ENCODE peak calls at places on chromosomes 3 and 15, in nine cellular contexts. N, F, I, G, A, L, Z, R and B are unnamed samples.

GRCh38 chr3:4751057-4752051 is 227.9 kb upstream of the BHLHE40 start:
- DNase-seq in N (peak), F (peak), I (no peak), G (no peak), A (no peak), L (no peak), Z (no peak), R (peak), B (peak)

GRCh38 chr15:94412979-94413741 is 181.8 kb downstream of the MCTP2 start:
- DNase-seq in N (peak), F (peak), I (no peak), G (no peak), A (no peak), L (peak), Z (no peak), R (peak), B (no peak)

GRCh38 chr3:32603064-32603463 is 32.4 kb upstream of the DYNC1LI1 start:
- DNase-seq in N (peak), F (no peak), I (no peak), G (no peak), A (no peak), L (no peak), Z (no peak), R (no peak), B (no peak)

GRCh38 chr15:69893863-69894262 is 203.9 kb downstream of the TLE3 start:
- DNase-seq in N (peak), F (peak), I (no peak), G (no peak), A (peak), L (no peak), Z (peak), R (peak), B (no peak)

GRCh38 chr3:182971637-182972036 is 8.7 kb downstream of the DCUN1D1 start:
- DNase-seq in N (no peak), F (peak), I (no peak), G (no peak), A (no peak), L (no peak), Z (no peak), R (no peak), B (no peak)

GRCh38 chr15:79089331-79089889 is 1.2 kb downstream of the RASGRF1 start:
- DNase-seq in N (no peak), F (no peak), I (peak), G (peak), A (no peak), L (no peak), Z (no peak), R (no peak), B (no peak)

GRCh38 chr3:30311781-30312180 is 294.6 kb upstream of the TGFBR2 start:
- DNase-seq in N (no peak), F (no peak), I (no peak), G (no peak), A (peak), L (no peak), Z (no peak), R (no peak), B (no peak)

GRCh38 chr3:10757021-10757820 is 58.8 kb upstream of the SLC6A11 start:
- DNase-seq in N (no peak), F (no peak), I (no peak), G (no peak), A (no peak), L (no peak), Z (no peak), R (peak), B (no peak)

GRCh38 chr3:162224736-162225135 is 728.1 kb downstream of the OTOL1 start:
- DNase-seq in N (no peak), F (peak), I (no peak), G (no peak), A (no peak), L (no peak), Z (no peak), R (no peak), B (no peak)

GRCh38 chr15:50906954-50907865 is 1.3 kb upstream of the AP4E1 start:
- DNase-seq in N (peak), F (no peak), I (peak), G (no peak), A (no peak), L (peak), Z (no peak), R (peak), B (no peak)

GRCh38 chr15:70701891-70702568 is 61.3 kb downstream of the UACA start:
- DNase-seq in N (peak), F (peak), I (no peak), G (no peak), A (peak), L (no peak), Z (no peak), R (peak), B (no peak)

GRCh38 chr3:162143181-162143580 is 646.6 kb downstream of the OTOL1 start:
- DNase-seq in N (no peak), F (peak), I (no peak), G (no peak), A (no peak), L (no peak), Z (no peak), R (no peak), B (no peak)

GRCh38 chr15:87661481-87661880 is 595.1 kb downstream of the NTRK3 start:
- DNase-seq in N (no peak), F (no peak), I (no peak), G (no peak), A (no peak), L (no peak), Z (no peak), R (no peak), B (no peak)

GRCh38 chr15:81024265-81024875 is 23.6 kb downstream of the TLNRD1 start:
- DNase-seq in N (peak), F (no peak), I (no peak), G (no peak), A (no peak), L (no peak), Z (no peak), R (no peak), B (no peak)

GRCh38 chr3:121703973-121704372 is 43.3 kb upstream of the HCLS1 start:
- DNase-seq in N (no peak), F (no peak), I (no peak), G (no peak), A (no peak), L (no peak), Z (no peak), R (no peak), B (no peak)

GRCh38 chr3:196378442-196378841 is 40.3 kb upstream of the TM4SF19 start:
- DNase-seq in N (no peak), F (no peak), I (no peak), G (no peak), A (no peak), L (no peak), Z (no peak), R (no peak), B (no peak)

GRCh38 chr3:41716391-41716910 is 245.5 kb downstream of the ULK4 start:
- DNase-seq in N (peak), F (peak), I (no peak), G (no peak), A (no peak), L (no peak), Z (no peak), R (peak), B (no peak)

GRCh38 chr3:32778389-32778788 is 39.4 kb upstream of the TRIM71 start:
- DNase-seq in N (no peak), F (no peak), I (no peak), G (no peak), A (no peak), L (no peak), Z (no peak), R (no peak), B (no peak)

GRCh38 chr15:99343836-99344551 is 92.7 kb downstream of the LRRC28 start:
- DNase-seq in N (no peak), F (no peak), I (no peak), G (no peak), A (peak), L (peak), Z (no peak), R (peak), B (no peak)

GRCh38 chr15:89833966-89834365 is 19.3 kb upstream of the ANPEP start:
- DNase-seq in N (no peak), F (no peak), I (no peak), G (no peak), A (no peak), L (no peak), Z (no peak), R (no peak), B (no peak)

GRCh38 chr3:85726241-85726640 is 767.5 kb downstream of the CADM2 start:
- DNase-seq in N (peak), F (no peak), I (no peak), G (no peak), A (no peak), L (no peak), Z (no peak), R (no peak), B (no peak)

GRCh38 chr15:26095710-26096330 is 232.7 kb upstream of the ATP10A start:
- DNase-seq in N (no peak), F (no peak), I (no peak), G (no peak), A (no peak), L (no peak), Z (no peak), R (no peak), B (no peak)
- TF ChIP-seq CTCF in N (peak), F (no peak), I (no peak), G (peak), A (no peak), L (no peak), Z (no peak), R (peak), B (peak)

GRCh38 chr15:31125061-31125460 is 23.5 kb upstream of the TRPM1 start:
- DNase-seq in N (no peak), F (no peak), I (no peak), G (no peak), A (no peak), L (no peak), Z (no peak), R (no peak), B (no peak)
- TF ChIP-seq CTCF in N (no peak), F (no peak), I (no peak), G (no peak), A (no peak), L (no peak), Z (no peak), R (no peak), B (no peak)

DNA sequence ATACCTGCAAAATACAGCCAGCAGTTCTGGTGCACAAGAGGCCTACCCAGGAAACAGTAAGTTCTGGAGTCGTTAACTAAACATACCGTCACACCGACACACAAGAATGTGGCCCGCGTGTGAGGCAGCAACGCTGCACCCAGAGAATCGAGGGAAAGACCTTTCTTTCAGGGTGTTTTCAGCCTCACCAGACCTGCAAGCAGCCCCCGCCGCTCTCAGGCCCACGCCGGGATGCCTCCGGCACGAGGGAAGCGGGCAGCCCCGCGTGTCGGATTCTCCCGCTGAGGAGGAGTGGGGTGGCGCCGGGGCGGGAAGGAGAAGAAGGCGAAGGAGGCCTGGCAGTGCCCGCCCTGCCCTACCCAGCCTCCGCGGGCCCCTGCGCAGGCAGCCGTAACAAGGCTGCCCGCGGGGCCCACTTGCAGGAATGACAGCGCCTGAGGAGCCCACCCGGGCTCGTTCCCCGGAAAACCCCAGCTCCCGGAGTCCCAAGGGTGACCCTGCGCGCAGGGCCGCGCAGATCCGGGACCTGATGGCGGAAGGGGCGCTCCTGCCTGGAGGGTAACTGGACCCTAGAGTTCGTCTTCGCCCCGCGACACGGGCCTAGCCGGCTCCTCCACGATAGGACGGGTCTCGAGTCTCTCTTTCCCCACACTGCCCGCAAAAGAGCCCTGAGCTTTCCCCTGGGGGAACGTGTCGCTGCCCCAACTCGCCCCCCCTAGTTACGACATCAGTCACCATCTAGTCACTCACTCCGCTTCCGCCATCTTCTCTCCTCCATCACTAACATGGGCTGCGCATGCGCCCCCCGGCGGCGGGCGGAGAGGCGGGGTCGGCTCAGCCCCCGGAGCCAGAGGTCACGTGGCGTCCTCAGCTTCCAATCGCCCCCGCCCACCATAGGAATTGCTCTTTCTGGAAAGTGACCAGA is at the start of gene PHC3:
- DNase-seq in N (peak), F (peak), I (peak), G (peak), A (peak), L (peak), Z (peak), R (peak), B (peak)
- TF ChIP-seq CTCF in N (peak), F (peak), I (peak), G (no peak), A (peak), L (peak), Z (peak), R (no peak), B (no peak)

DNA sequence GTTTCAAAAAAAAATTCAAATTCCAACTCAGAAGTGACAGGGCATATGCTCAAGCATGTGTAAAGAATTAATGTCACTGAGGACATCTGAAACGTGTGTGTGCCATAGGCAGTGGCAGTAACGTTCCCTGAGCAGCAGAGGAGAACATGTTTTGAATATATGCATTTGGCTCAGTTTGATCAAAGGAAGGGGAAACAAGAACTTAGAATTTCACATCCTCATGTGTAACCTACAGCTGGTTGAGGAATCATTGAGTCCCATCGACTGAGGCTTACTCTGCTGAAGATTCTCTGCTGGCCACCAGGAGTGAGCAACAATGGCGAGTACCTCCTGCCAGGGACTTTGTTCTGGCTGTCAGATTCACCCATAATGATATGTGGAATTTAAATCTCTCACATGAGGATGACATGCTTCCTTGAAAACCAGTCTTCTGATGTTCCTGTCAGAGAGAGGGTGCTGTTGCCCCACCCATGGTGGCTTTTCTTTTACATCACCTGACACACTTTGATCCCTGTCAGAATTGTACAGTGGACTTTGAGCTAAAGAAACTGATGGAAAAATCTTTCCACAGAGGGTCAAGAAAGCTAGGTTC is 21.3 kb downstream of the GORASP1 start:
- DNase-seq in N (no peak), F (no peak), I (peak), G (no peak), A (no peak), L (no peak), Z (no peak), R (no peak), B (no peak)
- TF ChIP-seq CTCF in N (no peak), F (no peak), I (no peak), G (no peak), A (no peak), L (no peak), Z (no peak), R (no peak), B (no peak)